ENCODE peak calls at places on chromosomes 7 and 10, in nine cellular contexts. R is esophagus squamous epithelium, G is stomach, F is tibial nerve, C is IMR-90, K is sigmoid colon, Q is ovary, I is body of pancreas, W is right lobe of liver. J is an unnamed sample.

GRCh38 chr10:74598891-74599566 is 227.4 kb upstream of the KAT6B start:
- DNase-seq in I (no peak), K (no peak), C (peak; percentile 47), R (no peak), Q (no peak), G (no peak), W (no peak), F (no peak), J (no peak)

GRCh38 chr7:43905209-43905946 is 1.0 kb downstream of the URGCP start:
- DNase-seq in I (peak; percentile 37), R (no peak), K (no peak), G (peak; percentile 34), C (no peak), W (peak; percentile 77), F (no peak), Q (peak; percentile 47), J (peak; percentile 68)

GRCh38 chr10:98236866-98237265 is 31.1 kb downstream of the LOXL4 start:
- DNase-seq in C (no peak), W (no peak), F (no peak), I (no peak), Q (no peak), G (no peak), K (no peak), R (no peak), J (no peak)

GRCh38 chr10:58385784-58386112 is 538 bp downstream of the TFAM start:
- DNase-seq in K (no peak), G (peak; percentile 35), Q (no peak), C (peak; percentile 17), W (peak; percentile 31), I (peak; percentile 19), R (no peak), F (no peak), J (no peak)

GRCh38 chr7:45978731-45979211 is 57.7 kb upstream of the IGFBP3 start:
- DNase-seq in R (no peak), Q (no peak), W (no peak), G (no peak), C (peak; percentile 12), I (no peak), K (no peak), F (no peak), J (no peak)

GRCh38 chr10:43233601-43234430 is 33.0 kb downstream of the RASGEF1A start:
- DNase-seq in Q (peak; percentile 11), G (no peak), R (no peak), F (no peak), K (peak; percentile 24), W (peak; percentile 8), C (no peak), I (peak; percentile 2), J (peak; percentile 68)

GRCh38 chr7:54831644-54832095 is 72.7 kb upstream of the SEC61G start:
- DNase-seq in R (no peak), G (no peak), C (no peak), Q (no peak), I (no peak), F (no peak), K (no peak), W (no peak), J (no peak)

GRCh38 chr7:51235593-51236313 is 80.9 kb downstream of the COBL start:
- DNase-seq in W (no peak), C (no peak), G (no peak), K (no peak), R (no peak), F (no peak), I (no peak), Q (no peak), J (no peak)

GRCh38 chr10:123857616-123858015 is 34.0 kb downstream of the CPXM2 start:
- DNase-seq in I (no peak), C (no peak), K (no peak), W (no peak), Q (no peak), G (no peak), R (no peak), F (no peak), J (no peak)

GRCh38 chr7:36366005-36366583 is 23.6 kb upstream of the ANLN start:
- DNase-seq in K (no peak), Q (no peak), W (no peak), I (no peak), R (no peak), C (no peak), G (no peak), F (no peak), J (no peak)

GRCh38 chr7:36368496-36368895 is 21.2 kb upstream of the ANLN start:
- DNase-seq in C (no peak), W (no peak), Q (no peak), G (no peak), F (no peak), R (no peak), K (no peak), I (no peak), J (no peak)

GRCh38 chr7:36367561-36367889 is 22.1 kb upstream of the ANLN start:
- DNase-seq in W (no peak), I (peak; percentile 14), R (no peak), K (no peak), C (no peak), G (no peak), Q (peak; percentile 45), F (no peak), J (no peak)

GRCh38 chr7:36370046-36370445 is 19.6 kb upstream of the ANLN start:
- DNase-seq in I (no peak), C (no peak), K (no peak), Q (no peak), F (no peak), W (no peak), R (no peak), G (no peak), J (no peak)

GRCh38 chr7:36366649-36367560 is 22.8 kb upstream of the ANLN start:
- DNase-seq in K (peak; percentile 92), Q (peak; percentile 96), W (peak; percentile 92), R (peak; percentile 51), I (peak; percentile 94), G (peak; percentile 95), C (peak; percentile 69), F (peak; percentile 72), J (peak; percentile 89)
- TF ChIP-seq POLR2A in K (no peak), Q (peak; percentile 69), W (peak; percentile 73), R (no peak), I (peak; percentile 81), G (no peak), C (no peak), F (no peak), J (no peak)

GRCh38 chr7:151926336-151926712 is 29.9 kb upstream of the GALNTL5 start:
- DNase-seq in C (no peak), Q (no peak), W (no peak), K (no peak), F (no peak), G (no peak), I (no peak), R (no peak), J (no peak)

GRCh38 chr7:151925446-151926335 is 30.6 kb upstream of the GALNTL5 start:
- DNase-seq in I (peak; percentile 54), R (no peak), K (peak; percentile 81), Q (no peak), F (peak; percentile 55), W (peak; percentile 79), C (no peak), G (peak; percentile 79), J (peak; percentile 77)

GRCh38 chr7:151924508-151924907 is 31.7 kb upstream of the GALNTL5 start:
- DNase-seq in I (no peak), G (no peak), C (no peak), F (no peak), Q (no peak), K (no peak), R (no peak), W (no peak), J (no peak)

GRCh38 chr7:151923097-151923876 is 33.0 kb upstream of the GALNTL5 start:
- DNase-seq in G (peak; percentile 45), F (peak; percentile 70), Q (no peak), W (no peak), C (no peak), R (no peak), I (peak; percentile 40), K (peak; percentile 79), J (no peak)

GRCh38 chr7:151924001-151924400 is 32.2 kb upstream of the GALNTL5 start:
- DNase-seq in C (no peak), R (no peak), F (no peak), Q (no peak), K (no peak), I (no peak), G (no peak), W (no peak), J (no peak)
- H3K27ac ChIP-seq in C (no peak overlapping the region), R (peak overlapping the region; percentile 61), F (peak overlapping the region; percentile 67), Q (no peak overlapping the region), K (peak overlapping the region; percentile 61), I (peak overlapping the region; percentile 82), G (peak overlapping the region; percentile 77), W (peak overlapping the region; percentile 35), J (peak overlapping the region; percentile 74)

DNA sequence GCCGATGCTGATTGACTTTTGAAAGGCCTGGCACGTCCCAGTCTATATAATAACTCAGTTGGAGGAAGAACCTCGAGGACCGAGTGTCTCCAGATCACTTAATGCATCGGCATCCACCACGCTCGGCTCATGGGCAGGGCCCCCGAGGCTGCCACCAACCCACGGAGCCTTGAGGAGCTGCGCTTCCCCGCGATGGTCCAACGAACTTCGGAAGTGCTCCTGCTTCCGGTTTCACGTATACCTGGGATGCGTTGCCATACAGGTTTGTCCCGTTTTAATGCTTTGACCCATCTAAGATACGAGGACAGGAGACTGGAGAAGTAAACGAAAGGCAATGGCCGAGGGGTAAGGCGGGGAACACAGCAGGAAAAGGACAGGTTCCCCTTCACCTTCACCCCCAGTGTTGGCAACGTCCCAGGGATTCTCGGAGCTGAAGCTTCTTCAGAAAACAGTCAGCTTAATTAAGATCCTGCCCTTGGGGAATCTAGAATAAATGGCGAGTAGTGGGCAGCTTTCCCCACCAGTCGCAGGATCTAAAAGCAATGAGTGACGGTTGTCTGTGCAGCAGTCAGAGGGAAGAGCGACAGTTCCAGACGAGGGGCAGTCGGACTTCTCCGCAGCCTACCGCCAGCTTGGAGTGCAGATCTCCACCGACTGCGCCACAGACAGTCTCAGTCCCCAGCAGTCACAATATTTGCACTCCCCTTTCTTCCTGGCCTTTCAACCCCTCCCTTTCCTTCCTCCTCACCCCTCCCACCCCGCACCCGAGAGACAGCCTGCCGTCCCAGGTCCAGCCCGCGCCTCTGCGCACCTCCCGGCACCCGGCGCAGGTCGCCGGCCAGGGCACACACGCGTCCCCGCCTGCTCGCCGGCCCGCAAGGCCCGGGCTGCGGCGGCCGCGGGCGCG is 10.7 kb upstream of the SP8 start:
- DNase-seq in C (no peak), R (no peak), K (no peak), Q (no peak), I (peak; percentile 25), G (no peak), W (no peak), F (no peak), J (no peak)
- TF ChIP-seq POLR2A in C (no peak), R (no peak), K (no peak), Q (no peak), I (no peak), G (no peak), W (no peak), F (no peak), J (no peak)

DNA sequence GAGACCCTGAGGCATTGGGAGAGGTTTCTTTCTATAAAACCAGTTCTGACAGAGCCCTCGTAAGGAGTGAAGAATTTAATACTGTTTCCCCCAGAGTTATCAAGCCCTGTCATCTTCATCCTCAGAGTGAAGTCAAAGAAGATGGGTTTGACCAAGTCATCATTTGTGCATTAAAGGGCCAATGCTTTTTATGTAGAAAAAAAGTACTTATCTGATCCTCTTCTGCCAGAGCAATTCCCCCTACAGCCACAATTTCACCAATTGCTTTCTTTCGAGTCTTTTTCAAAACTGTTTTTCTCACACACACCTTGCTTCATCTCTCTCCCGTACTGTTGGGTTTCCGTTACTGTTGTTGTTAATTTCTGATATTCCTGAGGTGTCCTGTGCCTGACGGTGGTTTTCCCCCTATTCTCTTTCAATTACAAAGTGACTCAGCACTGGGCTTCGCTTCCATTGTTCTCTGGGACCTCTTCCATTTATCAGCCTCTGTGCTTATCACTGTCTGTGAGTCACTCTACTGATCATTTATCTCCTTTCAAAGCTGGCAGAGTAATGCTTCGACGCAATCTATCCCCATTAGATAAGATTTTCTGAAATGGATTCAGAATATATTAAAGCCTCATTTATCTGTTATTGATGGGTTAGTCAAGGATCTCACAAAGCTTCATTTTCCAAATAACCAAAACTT is 679.0 kb downstream of the SDK1 start:
- DNase-seq in I (no peak), R (no peak), W (no peak), F (no peak), G (no peak), K (no peak), Q (no peak), C (no peak), J (no peak)
- H3K27ac ChIP-seq in I (no peak overlapping the region), R (no peak overlapping the region), W (no peak overlapping the region), F (no peak overlapping the region), G (no peak overlapping the region), K (no peak overlapping the region), Q (no peak overlapping the region), C (no peak overlapping the region), J (no peak overlapping the region)

J was measured in suprapubic skin.